ENCODE peak calls at places on chromosomes 2 and 18, in five cellular contexts. Z, N, R, P and I are unnamed samples.
A peak's percentile ranks its signal among the peaks of the same experiment; 100 is the strongest.

GRCh38 chr18:34224423-34225217 is at the start of gene NOL4:
- DNase-seq in Z (peak; percentile 22), N (no peak), R (no peak), P (no peak), I (no peak)

GRCh38 chr2:238251331-238251730 is 11.5 kb upstream of the HES6 start:
- DNase-seq in Z (no peak), N (no peak), R (no peak), P (no peak), I (no peak)

GRCh38 chr18:28858248-28858647 is 681.3 kb upstream of the CDH2 start:
- DNase-seq in Z (no peak), N (no peak), R (no peak), P (no peak), I (no peak)

GRCh38 chr18:49853011-49853410 is 39.7 kb upstream of the ACAA2 start:
- DNase-seq in Z (no peak), N (no peak), R (no peak), P (no peak), I (no peak)

GRCh38 chr2:233439191-233439590 is 84.9 kb downstream of the DGKD start:
- DNase-seq in Z (no peak), N (no peak), R (no peak), P (no peak), I (no peak)

GRCh38 chr2:41899189-41899588 is 148.6 kb upstream of the PKDCC start:
- DNase-seq in Z (peak; percentile 48), N (no peak), R (no peak), P (no peak), I (no peak)

GRCh38 chr2:48131503-48132293 is 225.4 kb upstream of the FBXO11 start:
- DNase-seq in Z (peak; percentile 81), N (no peak), R (no peak), P (no peak), I (no peak)

GRCh38 chr2:189579585-189579984 is 1.0 kb downstream of the SLC40A1 start:
- DNase-seq in Z (peak; percentile 26), N (no peak), R (no peak), P (no peak), I (no peak)

GRCh38 chr2:18096836-18097405 is 218.5 kb downstream of the KCNS3 start:
- DNase-seq in Z (no peak), N (no peak), R (no peak), P (no peak), I (no peak)

GRCh38 chr2:36713300-36713699 is 16.8 kb downstream of the VIT start:
- DNase-seq in Z (no peak), N (no peak), R (no peak), P (no peak), I (no peak)

GRCh38 chr2:44170337-44170736 is 1.7 kb downstream of the PPM1B start:
- DNase-seq in Z (peak; percentile 56), N (no peak), R (no peak), P (peak; percentile 9), I (no peak)

GRCh38 chr18:74249181-74249968 is 42.4 kb downstream of the CYB5A start:
- DNase-seq in Z (peak; percentile 94), N (no peak), R (no peak), P (no peak), I (no peak)

GRCh38 chr2:191115391-191115790 is 35.4 kb downstream of the STAT4 start:
- DNase-seq in Z (peak; percentile 23), N (no peak), R (no peak), P (no peak), I (no peak)

GRCh38 chr2:71927757-71928715 is 219.6 kb downstream of the CYP26B1 start:
- DNase-seq in Z (peak; percentile 38), N (no peak), R (no peak), P (no peak), I (no peak)

GRCh38 chr18:31268985-31269406 is 49.0 kb upstream of the DSG1 start:
- DNase-seq in Z (no peak), N (peak; percentile 77), R (no peak), P (no peak), I (no peak)

GRCh38 chr2:45119855-45120254 is 110.6 kb upstream of the SIX2 start:
- DNase-seq in Z (peak; percentile 72), N (no peak), R (no peak), P (no peak), I (no peak)

GRCh38 chr18:48295586-48296311 is 113.4 kb downstream of the ZBTB7C start:
- DNase-seq in Z (peak; percentile 13), N (no peak), R (no peak), P (no peak), I (no peak)

GRCh38 chr18:48026216-48026615 is 95.8 kb upstream of the SMAD2 start:
- DNase-seq in Z (no peak), N (no peak), R (no peak), P (no peak), I (no peak)

DNA sequence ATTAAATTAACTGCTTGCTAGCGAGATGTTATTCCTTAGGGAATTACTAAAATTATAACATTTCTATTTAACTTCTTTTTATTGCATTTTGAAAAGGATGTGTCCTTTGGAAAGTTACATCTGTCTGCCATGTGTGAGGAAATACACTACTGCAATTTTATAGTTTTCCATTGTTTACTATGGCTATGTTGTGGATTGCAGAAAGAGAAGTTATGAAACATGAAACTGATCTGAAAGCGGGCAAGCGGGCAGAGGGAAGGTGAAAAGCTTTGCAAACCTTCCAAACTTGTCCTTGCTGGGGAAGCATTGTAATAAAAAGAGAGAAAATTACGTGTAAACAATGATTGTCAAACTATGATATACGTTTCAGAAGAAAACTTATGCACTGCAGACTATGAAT is 13.6 kb downstream of the NCKAP1 start:
- DNase-seq in Z (peak; percentile 42), N (no peak), R (no peak), P (no peak), I (no peak)
- H4K20me1 ChIP-seq in Z (peaks cover 22% of the 10 kb centered on the region), N (no peaks in the 10 kb centered on the region), R (peaks cover 28% of the 10 kb centered on the region), P (no peaks in the 10 kb centered on the region), I (no peaks in the 10 kb centered on the region)

GRCh38 chr2:1638281-1638860 is 105.9 kb downstream of the PXDN start:
- DNase-seq in Z (peak; percentile 33), N (no peak), R (no peak), P (no peak), I (no peak)

GRCh38 chr2:1634681-1635341 is 109.5 kb downstream of the PXDN start:
- DNase-seq in Z (no peak), N (no peak), R (no peak), P (no peak), I (no peak)

GRCh38 chr2:1636791-1637415 is 107.4 kb downstream of the PXDN start:
- DNase-seq in Z (no peak), N (no peak), R (no peak), P (no peak), I (no peak)

GRCh38 chr2:1633936-1634587 is 110.3 kb downstream of the PXDN start:
- DNase-seq in Z (no peak), N (no peak), R (no peak), P (no peak), I (no peak)

DNA sequence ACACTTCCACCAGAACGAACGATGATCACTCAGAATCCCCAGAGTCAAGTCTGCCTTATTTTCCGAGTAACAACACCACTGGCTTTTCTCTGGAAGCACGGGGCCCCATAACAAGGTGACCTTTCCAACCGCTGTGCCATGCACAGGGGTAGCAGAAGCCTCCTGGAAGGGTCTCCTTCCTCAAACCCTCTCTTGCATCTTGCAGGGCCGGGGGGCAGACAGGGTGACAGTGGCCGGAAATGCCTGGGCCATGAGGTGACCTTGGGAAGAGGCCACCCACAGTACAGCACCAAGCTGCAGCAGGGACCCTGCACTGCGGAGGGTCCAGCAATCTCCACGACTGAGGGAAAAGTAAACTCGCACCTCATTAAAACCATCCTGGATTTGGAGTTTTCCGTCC is 108.5 kb downstream of the PXDN start:
- DNase-seq in Z (no peak), N (no peak), R (no peak), P (no peak), I (no peak)
- H4K20me1 ChIP-seq in Z (no peaks in the 10 kb centered on the region), N (no peaks in the 10 kb centered on the region), R (no peaks in the 10 kb centered on the region), P (no peaks in the 10 kb centered on the region), I (no peaks in the 10 kb centered on the region)

DNA sequence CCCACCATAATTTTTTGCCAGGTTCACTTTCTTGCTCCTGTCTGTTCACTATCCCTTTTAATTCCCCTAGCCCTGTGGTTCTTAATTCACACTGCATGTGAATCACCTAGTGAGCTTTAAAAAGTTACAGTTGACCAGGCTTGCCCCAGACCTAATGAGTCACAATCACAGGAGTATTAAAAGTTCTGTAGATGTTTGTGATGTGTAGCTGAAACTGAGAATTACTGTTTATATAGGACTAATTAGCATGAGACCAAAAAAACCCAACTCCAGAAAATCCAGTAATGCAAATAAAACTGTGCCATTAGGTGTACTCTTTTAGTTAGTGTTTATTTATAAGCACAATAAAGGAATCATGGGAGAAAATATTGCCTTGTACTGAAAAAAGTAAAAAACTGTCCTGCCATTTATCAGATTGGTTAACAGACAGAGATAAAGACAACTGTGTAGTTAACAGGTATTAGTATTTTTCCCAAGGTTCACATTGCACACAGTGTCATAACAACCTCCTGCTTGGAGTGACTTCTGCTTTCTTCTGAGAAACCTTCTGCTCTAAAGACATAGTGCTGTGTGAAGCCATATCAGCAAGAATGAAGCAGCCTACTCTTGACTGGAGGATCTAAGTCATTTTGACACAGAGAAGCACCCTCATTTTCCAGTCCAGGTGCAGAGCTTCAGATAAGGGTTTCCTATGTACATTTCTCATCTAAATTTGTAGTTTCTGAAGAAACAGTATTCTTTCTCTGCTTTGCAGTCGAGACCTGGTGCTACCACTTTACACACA is 39.0 kb downstream of the VAPA start:
- DNase-seq in Z (peak; percentile 50), N (no peak), R (no peak), P (no peak), I (no peak)
- H4K20me1 ChIP-seq in Z (peaks cover 6% of the 10 kb centered on the region), N (peaks cover 36% of the 10 kb centered on the region), R (peaks cover 19% of the 10 kb centered on the region), P (no peaks in the 10 kb centered on the region), I (peaks cover 26% of the 10 kb centered on the region)

GRCh38 chr2:85215074-85216050 is 82.2 kb downstream of the TCF7L1 start:
- DNase-seq in Z (peak; percentile 88), N (peak; percentile 55), R (no peak), P (peak; percentile 8), I (no peak)

GRCh38 chr2:85213404-85213803 is 80.2 kb downstream of the TCF7L1 start:
- DNase-seq in Z (no peak), N (no peak), R (no peak), P (no peak), I (no peak)

GRCh38 chr2:85213893-85214512 is 80.8 kb downstream of the TCF7L1 start:
- DNase-seq in Z (no peak), N (no peak), R (no peak), P (no peak), I (no peak)

GRCh38 chr2:85216927-85217326 is 83.7 kb downstream of the TCF7L1 start:
- DNase-seq in Z (no peak), N (no peak), R (no peak), P (no peak), I (no peak)

DNA sequence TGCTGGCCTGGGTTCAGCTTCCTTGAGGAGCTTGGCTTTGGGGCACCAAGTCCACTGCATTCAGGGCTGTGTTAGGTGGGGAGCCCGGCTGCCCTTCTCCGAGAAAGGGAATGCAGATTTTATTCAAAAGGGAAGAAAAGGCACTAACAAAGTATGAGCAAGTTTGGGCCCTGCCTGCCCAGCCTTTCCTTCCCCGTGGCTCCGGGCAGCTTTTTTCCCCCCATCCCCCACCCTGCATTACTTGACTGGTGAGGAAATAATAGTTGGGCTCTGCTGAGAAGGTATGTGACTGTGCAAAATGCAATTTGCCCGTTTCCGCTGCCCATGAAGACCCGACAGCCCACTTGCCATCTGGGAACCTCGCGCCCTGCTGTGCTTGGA is 82.8 kb downstream of the TCF7L1 start:
- DNase-seq in Z (no peak), N (no peak), R (no peak), P (no peak), I (no peak)
- H4K20me1 ChIP-seq in Z (peaks cover 7% of the 10 kb centered on the region), N (no peaks in the 10 kb centered on the region), R (no peaks in the 10 kb centered on the region), P (no peaks in the 10 kb centered on the region), I (no peaks in the 10 kb centered on the region)

GRCh38 chr2:109162999-109163398 is 34.0 kb downstream of the SH3RF3 start:
- DNase-seq in Z (peak; percentile 31), N (no peak), R (no peak), P (no peak), I (no peak)
- H4K20me1 ChIP-seq in Z (no peaks in the 10 kb centered on the region), N (no peaks in the 10 kb centered on the region), R (no peaks in the 10 kb centered on the region), P (no peaks in the 10 kb centered on the region), I (peaks cover 8% of the 10 kb centered on the region)